ENCODE peak calls at places on chromosomes 7 and 10, in seven cellular contexts. W, X, S, P, Y, Z and N are unnamed samples.

GRCh38 chr7:7946486-7946885 is 22.1 kb upstream of the GLCCI1 start:
- DNase-seq in W (no peak), X (no peak), S (no peak), P (no peak), Y (no peak), Z (no peak), N (no peak)

GRCh38 chr10:30581779-30582380 is 47.7 kb downstream of the LYZL2 start:
- DNase-seq in W (peak; percentile 55), X (peak; percentile 68), S (peak; percentile 39), P (peak; percentile 74), Y (peak; percentile 52), Z (no peak), N (peak; percentile 34)

GRCh38 chr7:137574836-137575235 is 231.3 kb upstream of the PTN start:
- DNase-seq in W (no peak), X (no peak), S (no peak), P (no peak), Y (no peak), Z (no peak), N (no peak)

GRCh38 chr7:4633012-4633411 is 49.1 kb upstream of the FOXK1 start:
- DNase-seq in W (no peak), X (no peak), S (peak; percentile 43), P (peak; percentile 30), Y (no peak), Z (no peak), N (peak; percentile 54)

GRCh38 chr7:153247926-153248325 is 488.4 kb downstream of the ACTR3B start:
- DNase-seq in W (no peak), X (no peak), S (no peak), P (no peak), Y (no peak), Z (no peak), N (no peak)

GRCh38 chr10:81873932-81874816 is 820 bp upstream of the NRG3 start:
- DNase-seq in W (peak; percentile 74), X (peak; percentile 90), S (peak; percentile 85), P (peak; percentile 92), Y (peak; percentile 95), Z (peak; percentile 29), N (no peak)

GRCh38 chr7:117800406-117800805 is 72.8 kb downstream of the CTTNBP2 start:
- DNase-seq in W (no peak), X (no peak), S (no peak), P (no peak), Y (no peak), Z (no peak), N (no peak)

GRCh38 chr7:117809958-117810357 is 63.3 kb downstream of the CTTNBP2 start:
- DNase-seq in W (no peak), X (no peak), S (no peak), P (peak; percentile 51), Y (no peak), Z (no peak), N (no peak)

GRCh38 chr7:128915271-128915819 is 4.8 kb upstream of the KCP start:
- DNase-seq in W (no peak), X (no peak), S (peak; percentile 30), P (peak; percentile 49), Y (peak; percentile 25), Z (no peak), N (no peak)

GRCh38 chr7:87110778-87111177 is 41.5 kb upstream of the DMTF1 start:
- DNase-seq in W (no peak), X (no peak), S (no peak), P (no peak), Y (no peak), Z (no peak), N (peak; percentile 50)

GRCh38 chr10:101625821-101626412 is 37.8 kb downstream of the DPCD start:
- DNase-seq in W (no peak), X (no peak), S (no peak), P (no peak), Y (no peak), Z (no peak), N (no peak)

GRCh38 chr7:110592557-110592956 is 498.4 kb upstream of the LRRN3 start:
- DNase-seq in W (no peak), X (no peak), S (no peak), P (no peak), Y (no peak), Z (no peak), N (no peak)

GRCh38 chr7:104958278-104958903 is 55.6 kb upstream of the KMT2E start:
- DNase-seq in W (no peak), X (no peak), S (no peak), P (no peak), Y (no peak), Z (no peak), N (no peak)

GRCh38 chr10:98321203-98321780 is 53.3 kb upstream of the LOXL4 start:
- DNase-seq in W (no peak), X (no peak), S (peak; percentile 77), P (peak; percentile 77), Y (peak; percentile 59), Z (no peak), N (no peak)

GRCh38 chr10:557792-558328 is 131.6 kb downstream of the DIP2C start:
- DNase-seq in W (no peak), X (peak; percentile 61), S (no peak), P (peak; percentile 50), Y (no peak), Z (no peak), N (no peak)

GRCh38 chr7:464712-465461 is 54.8 kb downstream of the PDGFA start:
- DNase-seq in W (peak; percentile 75), X (peak; percentile 46), S (no peak), P (no peak), Y (no peak), Z (peak; percentile 50), N (no peak)

GRCh38 chr10:133009218-133009954 is 67.0 kb upstream of the CFAP46 start:
- DNase-seq in W (peak; percentile 63), X (no peak), S (no peak), P (no peak), Y (no peak), Z (peak; percentile 81), N (peak; percentile 36)

GRCh38 chr10:84935772-84936171 is 607.4 kb downstream of the CCSER2 start:
- DNase-seq in W (no peak), X (no peak), S (no peak), P (no peak), Y (no peak), Z (no peak), N (no peak)

DNA sequence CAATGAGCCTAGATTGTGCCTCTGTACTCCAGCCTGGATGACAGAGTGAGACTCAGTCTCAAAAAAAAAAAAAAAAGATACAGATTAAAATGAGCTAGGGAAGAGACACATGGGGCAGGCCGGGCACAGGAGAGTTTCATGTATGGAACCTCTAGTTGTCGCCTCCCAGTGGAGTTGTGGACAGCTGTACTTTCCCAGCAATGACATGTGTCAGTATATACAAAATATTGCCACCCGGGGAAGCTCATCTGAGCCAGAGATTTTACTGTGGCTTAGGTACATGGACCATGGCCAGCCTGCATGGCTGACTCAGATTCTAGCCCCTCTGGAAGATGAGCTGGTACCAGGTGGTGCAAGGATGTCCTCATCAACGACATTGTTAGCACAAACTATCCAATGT is 87.4 kb downstream of the COL26A1 start:
- DNase-seq in W (no peak), X (no peak), S (no peak), P (no peak), Y (no peak), Z (no peak), N (no peak)
- TF ChIP-seq CTCF in W (no peak), X (no peak), S (no peak), P (no peak), Y (no peak), Z (no peak), N (no peak)

DNA sequence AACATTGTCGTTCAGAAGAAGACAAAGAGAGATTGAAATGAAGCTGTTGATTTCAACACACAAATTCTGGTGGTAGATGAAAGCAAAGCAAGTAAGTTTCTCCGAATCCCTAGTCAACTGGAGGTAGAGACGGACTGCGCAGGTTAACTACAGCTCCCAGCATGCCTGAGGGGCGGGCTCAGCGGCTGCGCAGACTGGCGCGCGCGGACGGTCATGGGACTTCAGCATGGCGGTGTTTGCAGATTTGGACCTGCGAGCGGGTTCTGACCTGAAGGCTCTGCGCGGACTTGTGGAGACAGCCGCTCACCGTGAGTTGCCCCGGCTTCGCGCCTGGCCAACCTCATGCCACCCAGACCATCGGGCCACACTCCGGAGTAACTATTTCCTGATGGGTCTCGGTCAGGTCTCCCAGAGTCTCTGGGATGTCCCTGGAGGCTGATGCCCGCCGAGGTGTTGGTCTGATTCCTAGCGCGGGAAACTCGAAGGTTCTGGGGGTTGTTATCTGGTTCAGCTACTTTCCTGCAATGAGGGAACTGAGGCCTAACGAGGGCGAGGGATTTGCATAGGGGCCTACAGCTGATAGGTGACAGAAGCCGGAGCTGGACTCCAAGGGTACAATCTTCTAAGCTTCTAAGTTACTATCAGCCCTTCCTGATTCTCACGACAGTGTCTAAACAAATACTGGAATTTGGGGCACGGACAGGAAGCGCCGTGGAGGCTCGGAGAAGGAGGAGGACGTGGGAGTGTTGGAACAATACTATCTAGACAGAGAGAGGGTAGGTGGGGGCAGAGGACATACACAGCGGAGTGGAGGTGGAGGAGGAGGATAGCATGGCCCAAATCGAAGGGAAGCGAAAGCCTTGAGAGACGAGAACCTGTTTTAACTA is at the start of gene RPP30:
- DNase-seq in W (peak; percentile 92), X (peak; percentile 87), S (peak; percentile 87), P (peak; percentile 92), Y (peak; percentile 89), Z (peak; percentile 85), N (peak; percentile 92)
- H3K27ac ChIP-seq in W (peak within 1 kb of the TSS; percentile 63), X (peak within 1 kb of the TSS; percentile 25), S (peak within 1 kb of the TSS; percentile 2), P (peak within 1 kb of the TSS; percentile 85), Y (no peak within 1 kb of the TSS), Z (peak within 1 kb of the TSS; percentile 79), N (peak within 1 kb of the TSS; percentile 77)

GRCh38 chr10:120480065-120480600 is 23.1 kb downstream of the PLPP4 start:
- DNase-seq in W (no peak), X (peak; percentile 31), S (peak; percentile 14), P (peak; percentile 30), Y (no peak), Z (no peak), N (no peak)
- TF ChIP-seq CTCF in W (no peak), X (peak; percentile 49), S (peak; percentile 54), P (peak; percentile 31), Y (peak; percentile 41), Z (no peak), N (no peak)

GRCh38 chr10:55368467-55368866 is 567.4 kb upstream of the PCDH15 start:
- DNase-seq in W (no peak), X (no peak), S (no peak), P (no peak), Y (no peak), Z (no peak), N (no peak)

GRCh38 chr10:55367555-55367954 is 566.5 kb upstream of the PCDH15 start:
- DNase-seq in W (no peak), X (no peak), S (no peak), P (no peak), Y (no peak), Z (no peak), N (no peak)

GRCh38 chr10:55374917-55375316 is 573.9 kb upstream of the PCDH15 start:
- DNase-seq in W (no peak), X (no peak), S (no peak), P (no peak), Y (no peak), Z (no peak), N (no peak)

GRCh38 chr10:55374060-55374459 is 573.0 kb upstream of the PCDH15 start:
- DNase-seq in W (no peak), X (no peak), S (no peak), P (no peak), Y (no peak), Z (peak; percentile 16), N (no peak)

DNA sequence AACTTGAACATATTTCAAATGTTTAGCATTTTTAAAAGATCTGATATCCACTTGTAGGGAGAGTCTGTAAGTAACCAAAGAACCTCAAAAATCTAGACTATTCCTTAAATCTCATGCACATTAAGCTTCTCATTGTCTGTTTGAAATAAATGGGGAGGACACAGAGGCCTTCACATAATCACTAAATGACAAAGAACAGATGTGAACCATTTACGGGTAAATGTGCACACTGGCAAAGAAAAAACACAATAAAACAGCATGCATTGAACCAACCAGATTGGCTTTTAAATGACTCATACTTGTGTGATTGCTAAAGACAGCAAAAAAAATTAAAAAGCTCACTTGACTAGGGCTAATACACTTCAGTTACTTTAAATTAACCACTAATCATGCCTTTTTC is 569.0 kb upstream of the PCDH15 start:
- DNase-seq in W (no peak), X (peak; percentile 29), S (no peak), P (no peak), Y (peak; percentile 39), Z (no peak), N (no peak)
- H3K27ac ChIP-seq in W (no peak overlapping the region), X (peak overlapping the region; percentile 47), S (no peak overlapping the region), P (no peak overlapping the region), Y (peak overlapping the region; percentile 9), Z (no peak overlapping the region), N (no peak overlapping the region)